ENCODE peak calls at places on chromosome 22, in five cellular contexts. B is endothelial cell of umbilical vein, J is A549, K is spleen, L is testis. U is an unnamed sample.

GRCh38 chr22:27730649-27731433 is 70.7 kb downstream of the MN1 start:
- DNase-seq in B (no peak), J (no peak), K (no peak), L (no peak), U (no peak)

GRCh38 chr22:29154364-29155048 is 51.2 kb upstream of the EMID1 start:
- DNase-seq in B (peak; percentile 74), J (peak; percentile 35), K (peak; percentile 94), L (peak; percentile 84), U (peak; percentile 86)

GRCh38 chr22:27598792-27599191 is 202.8 kb downstream of the MN1 start:
- DNase-seq in B (no peak), J (no peak), K (no peak), L (no peak), U (no peak)

GRCh38 chr22:49760630-49761571 is 66.8 kb downstream of the BRD1 start:
- DNase-seq in B (no peak), J (no peak), K (peak; percentile 47), L (no peak), U (peak; percentile 11)

GRCh38 chr22:32590556-32590955 is 115.9 kb downstream of the FBXO7 start:
- DNase-seq in B (no peak), J (no peak), K (no peak), L (no peak), U (no peak)

GRCh38 chr22:42461511-42461910 is 29.3 kb upstream of the NFAM1 start:
- DNase-seq in B (no peak), J (no peak), K (no peak), L (no peak), U (no peak)

GRCh38 chr22:44024288-44024908 is at the start of gene PARVB:
- DNase-seq in B (no peak), J (no peak), K (peak; percentile 87), L (peak; percentile 55), U (peak; percentile 61)

GRCh38 chr22:49192857-49193250 is 634.8 kb downstream of the BRD1 start:
- DNase-seq in B (no peak), J (no peak), K (peak; percentile 46), L (no peak), U (no peak)

GRCh38 chr22:28903719-28904118 is 20.3 kb downstream of the ZNRF3 start:
- DNase-seq in B (no peak), J (no peak), K (no peak), L (peak; percentile 73), U (peak; percentile 64)

GRCh38 chr22:25404923-25405853 is 159.3 kb upstream of the GRK3 start:
- DNase-seq in B (no peak), J (peak; percentile 52), K (peak; percentile 95), L (peak; percentile 82), U (peak; percentile 76)
- TF ChIP-seq POLR2A in B (peak; percentile 47), J (peak; percentile 58), K (no peak), L (peak; percentile 53), U (peak; percentile 51)

GRCh38 chr22:17634696-17635095 is 3.9 kb upstream of the BCL2L13 start:
- DNase-seq in B (no peak), J (no peak), K (no peak), L (no peak), U (no peak)

GRCh38 chr22:17638182-17638431 is 450 bp upstream of the BCL2L13 start:
- DNase-seq in B (no peak), J (peak; percentile 33), K (peak; percentile 75), L (peak; percentile 66), U (no peak)

GRCh38 chr22:17637490-17638181 is 921 bp upstream of the BCL2L13 start:
- DNase-seq in B (no peak), J (no peak), K (no peak), L (peak; percentile 76), U (no peak)

GRCh38 chr22:17633998-17634323 is 4.6 kb upstream of the BCL2L13 start:
- DNase-seq in B (no peak), J (no peak), K (no peak), L (no peak), U (no peak)

GRCh38 chr22:17638432-17639237 is at the start of gene BCL2L13:
- DNase-seq in B (peak; percentile 85), J (peak; percentile 75), K (peak; percentile 98), L (peak; percentile 95), U (peak; percentile 91)
- TF ChIP-seq POLR2A in B (peak; percentile 76), J (peak; percentile 71), K (peak; percentile 71), L (peak; percentile 88), U (peak; percentile 97)

GRCh38 chr22:30308518-30309230 is 18.1 kb downstream of the TBC1D10A start:
- DNase-seq in B (no peak), J (no peak), K (no peak), L (no peak), U (no peak)

GRCh38 chr22:30310881-30311771 is 15.6 kb downstream of the TBC1D10A start:
- DNase-seq in B (no peak), J (no peak), K (no peak), L (peak; percentile 91), U (peak; percentile 88)

GRCh38 chr22:30308096-30308495 is 18.6 kb downstream of the TBC1D10A start:
- DNase-seq in B (no peak), J (no peak), K (no peak), L (no peak), U (no peak)

GRCh38 chr22:30312053-30312452 is 14.7 kb downstream of the TBC1D10A start:
- DNase-seq in B (no peak), J (no peak), K (no peak), L (no peak), U (no peak)

DNA sequence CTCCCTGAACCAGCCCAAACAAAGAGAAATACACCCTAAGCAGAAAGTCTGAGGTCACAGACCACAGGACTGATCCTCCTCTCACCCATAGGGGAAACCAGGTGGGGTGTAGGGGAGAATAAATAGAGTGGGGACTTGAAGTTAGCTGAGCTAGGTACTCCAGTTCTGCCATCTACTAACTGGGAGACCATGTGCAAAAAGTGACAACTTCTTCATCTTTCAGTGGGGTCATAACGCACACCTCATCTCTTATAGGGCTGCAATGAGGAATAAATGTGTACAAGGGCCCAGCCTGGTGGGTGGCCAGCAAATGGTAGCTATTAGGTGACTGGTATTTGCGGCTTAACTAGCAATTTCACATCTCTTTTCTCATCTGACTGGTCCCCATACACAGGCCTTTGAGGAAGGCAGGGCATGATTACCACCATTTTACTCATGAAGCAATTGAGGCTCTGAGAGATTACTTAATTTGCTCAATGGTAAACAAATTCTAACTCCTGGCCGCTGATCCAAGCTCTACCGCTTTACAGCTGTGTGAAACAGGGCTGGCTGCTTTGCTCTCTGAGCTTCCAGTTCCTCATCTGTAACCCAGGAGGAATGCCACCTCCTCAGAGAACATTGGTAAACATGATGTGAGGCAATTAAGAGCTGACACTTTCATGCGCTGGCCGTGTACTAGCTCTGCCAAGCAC is 16.6 kb downstream of the TBC1D10A start:
- DNase-seq in B (no peak), J (no peak), K (no peak), L (peak; percentile 33), U (no peak)
- TF ChIP-seq POLR2A in B (no peak), J (no peak), K (no peak), L (no peak), U (no peak)

GRCh38 chr22:19674929-19675253 is 39.4 kb upstream of the SEPTIN5 start:
- DNase-seq in B (no peak), J (no peak), K (no peak), L (no peak), U (no peak)
- TF ChIP-seq POLR2A in B (no peak), J (no peak), K (no peak), L (no peak), U (no peak)

GRCh38 chr22:23834830-23835772 is 3.7 kb downstream of the DERL3 start:
- DNase-seq in B (no peak), J (no peak), K (peak; percentile 68), L (peak; percentile 53), U (no peak)
- TF ChIP-seq POLR2A in B (no peak), J (no peak), K (no peak), L (no peak), U (no peak)

DNA sequence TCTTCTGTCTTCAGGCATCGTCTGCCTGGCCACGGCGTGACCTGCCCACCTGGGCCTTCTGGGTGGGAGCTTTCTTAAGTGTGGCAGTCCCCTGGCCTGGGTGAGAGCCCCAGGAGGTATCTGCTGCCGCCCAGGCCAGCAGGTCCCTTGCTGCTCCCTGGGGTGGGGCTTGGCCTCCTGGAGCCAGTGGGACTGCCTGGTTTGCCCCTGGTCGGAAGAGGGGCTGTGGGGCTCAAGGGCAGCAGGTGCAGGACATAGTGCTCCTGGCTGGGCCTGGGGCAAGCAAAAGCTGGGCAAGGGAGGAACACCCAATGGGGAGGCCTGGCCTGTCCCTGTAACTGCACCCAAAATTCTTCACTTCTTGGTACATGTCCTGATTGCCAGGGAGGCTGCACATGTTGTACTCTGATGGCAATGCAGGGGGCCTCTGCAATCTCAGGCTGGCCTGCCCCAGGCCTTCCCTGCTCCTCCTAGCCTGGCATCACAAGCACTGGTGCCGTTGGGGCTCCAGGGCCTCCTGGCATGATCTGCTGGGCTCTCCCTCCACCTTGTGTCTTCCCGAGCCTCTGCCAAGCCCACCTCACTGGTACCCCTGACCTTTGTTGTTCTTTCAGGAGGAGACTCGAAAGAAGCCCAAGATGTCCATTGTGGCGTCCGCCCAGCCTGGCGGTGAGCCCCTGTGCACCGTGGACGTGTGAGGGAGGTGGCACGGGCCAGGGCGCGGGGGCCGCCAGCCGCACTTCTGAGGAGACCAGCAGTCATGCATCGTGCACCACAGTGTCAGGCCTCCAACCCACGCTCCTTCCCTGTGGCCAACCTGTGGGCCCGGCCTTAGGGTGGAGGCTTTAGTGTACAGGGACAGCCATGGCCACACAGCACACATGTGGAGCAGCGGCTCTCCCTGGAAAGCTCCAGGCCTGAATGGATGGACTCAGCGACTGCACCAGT is 6.2 kb upstream of the RANBP1 start:
- DNase-seq in B (no peak), J (no peak), K (peak; percentile 70), L (no peak), U (peak; percentile 39)
- TF ChIP-seq POLR2A in B (no peak), J (no peak), K (no peak), L (no peak), U (no peak)

GRCh38 chr22:46013460-46014416 is 36.8 kb upstream of the WNT7B start:
- DNase-seq in B (peak; percentile 88), J (peak; percentile 75), K (peak; percentile 95), L (peak; percentile 94), U (peak; percentile 98)
- TF ChIP-seq POLR2A in B (peak; percentile 78), J (peak; percentile 45), K (no peak), L (peak; percentile 12), U (peak; percentile 74)